ENCODE peak calls at places on chromosomes 4 and X, in four cellular contexts. I is IMR-90, U is A549, W is HepG2. H is an unnamed sample.

GRCh38 chr4:93302310-93302709 is 526.2 kb upstream of the ATOH1 start:
- DNase-seq in I (no peak), U (no peak), W (no peak), H (no peak)

GRCh38 chr4:53688186-53688790 is 97.0 kb upstream of the LNX1 start:
- DNase-seq in I (peak; percentile 100), U (peak; percentile 39), W (no peak), H (no peak)

GRCh38 chrX:155071694-155072215 is 447 bp downstream of the BRCC3 start:
- DNase-seq in I (no peak), U (no peak), W (no peak), H (no peak)

GRCh38 chrX:119826399-119826959 is 26.3 kb downstream of the UPF3B start:
- DNase-seq in I (peak; percentile 39), U (no peak), W (peak; percentile 76), H (no peak)

GRCh38 chrX:143437439-143437838 is 79.8 kb downstream of the SPANXN3 start:
- DNase-seq in I (no peak), U (peak; percentile 0), W (no peak), H (no peak)

GRCh38 chr4:8699063-8699385 is 106.5 kb downstream of the CPZ start:
- DNase-seq in I (no peak), U (no peak), W (no peak), H (no peak)

GRCh38 chrX:136159615-136160025 is 12.3 kb downstream of the FHL1 start:
- DNase-seq in I (no peak), U (no peak), W (no peak), H (no peak)

GRCh38 chrX:102498732-102499131 is 17.8 kb downstream of the TMSB15A start:
- DNase-seq in I (no peak), U (no peak), W (no peak), H (no peak)

GRCh38 chrX:153640736-153641574 is 6.0 kb upstream of the DUSP9 start:
- DNase-seq in I (no peak), U (no peak), W (no peak), H (no peak)

GRCh38 chr4:7304436-7304835 is 112.1 kb downstream of the SORCS2 start:
- DNase-seq in I (no peak), U (no peak), W (no peak), H (no peak)

GRCh38 chr4:54095110-54095800 is 4.7 kb upstream of the GSX2 start:
- DNase-seq in I (no peak), U (no peak), W (no peak), H (no peak)

GRCh38 chr4:81032805-81033684 is 2.5 kb downstream of the BMP3 start:
- DNase-seq in I (peak; percentile 16), U (no peak), W (no peak), H (no peak)

GRCh38 chr4:150518559-150518958 is 63.4 kb upstream of the MAB21L2 start:
- DNase-seq in I (peak; percentile 70), U (peak; percentile 16), W (no peak), H (no peak)

GRCh38 chrX:48468247-48468671 is 1.8 kb downstream of the SLC38A5 start:
- DNase-seq in I (no peak), U (no peak), W (no peak), H (peak; percentile 77)

GRCh38 chr4:52864816-52865215 is 2.7 kb downstream of the RASL11B start:
- DNase-seq in I (peak; percentile 35), U (no peak), W (no peak), H (no peak)

GRCh38 chrX:93874554-93874953 is 200.5 kb downstream of the FAM133A start:
- DNase-seq in I (no peak), U (peak; percentile 11), W (peak; percentile 1), H (peak; percentile 22)

GRCh38 chr4:2824329-2825183 is 19.1 kb upstream of the ADD1 start:
- DNase-seq in I (no peak), U (no peak), W (no peak), H (no peak)

DNA sequence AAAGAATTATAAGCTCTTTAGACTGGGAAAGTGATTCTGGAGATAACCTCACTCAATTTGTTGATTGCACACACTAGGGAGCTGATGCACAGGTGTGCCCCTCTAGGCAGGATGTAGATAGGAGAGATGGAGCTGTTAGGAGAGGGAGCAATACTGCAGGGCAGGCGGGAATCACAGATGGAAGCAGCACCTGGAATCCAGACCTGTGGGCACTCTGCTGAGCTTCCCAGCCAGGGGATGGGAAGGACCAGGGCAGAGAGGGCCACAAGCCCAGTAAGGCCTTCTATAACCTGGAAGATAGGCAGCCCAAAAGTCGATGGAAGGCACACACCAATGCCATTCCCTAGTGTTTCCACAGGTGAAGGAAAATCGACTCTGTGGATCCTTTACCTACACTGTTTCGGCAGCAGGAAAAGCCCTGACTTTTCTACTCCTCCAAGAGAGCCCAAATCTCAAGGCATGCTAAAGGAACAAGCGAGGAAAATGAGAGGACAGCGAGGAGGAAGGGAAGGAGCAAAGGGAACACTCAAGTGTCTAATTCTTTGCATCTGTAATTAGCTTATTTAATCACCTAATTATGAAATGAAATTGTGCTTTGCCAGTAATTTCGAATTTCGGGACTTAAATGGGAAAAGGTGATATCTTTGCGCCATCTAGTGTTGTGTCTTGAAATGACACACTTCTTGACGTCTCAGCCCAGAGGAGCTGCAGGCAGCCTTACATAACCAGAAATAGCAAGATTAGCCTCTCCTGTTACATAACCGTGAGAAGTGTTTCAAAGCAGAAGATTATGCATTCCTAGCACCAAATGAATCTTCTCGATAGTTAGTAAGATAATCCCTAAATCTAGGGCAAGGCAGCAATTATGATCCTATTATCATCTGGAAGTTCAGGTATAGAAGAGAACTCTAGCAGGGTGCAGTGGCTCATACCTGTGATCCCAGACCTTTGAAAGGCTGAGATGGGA is 31.0 kb upstream of the TLR3 start:
- DNase-seq in I (peak; percentile 80), U (peak; percentile 77), W (peak; percentile 59), H (peak; percentile 74)
- TF ChIP-seq MAZ in I (no peak), U (no peak), W (no peak), H (no peak)

GRCh38 chr4:40585201-40585789 is 44.4 kb downstream of the RBM47 start:
- DNase-seq in I (no peak), U (no peak), W (no peak), H (no peak)
- TF ChIP-seq MAZ in I (no peak), U (no peak), W (no peak), H (no peak)

DNA sequence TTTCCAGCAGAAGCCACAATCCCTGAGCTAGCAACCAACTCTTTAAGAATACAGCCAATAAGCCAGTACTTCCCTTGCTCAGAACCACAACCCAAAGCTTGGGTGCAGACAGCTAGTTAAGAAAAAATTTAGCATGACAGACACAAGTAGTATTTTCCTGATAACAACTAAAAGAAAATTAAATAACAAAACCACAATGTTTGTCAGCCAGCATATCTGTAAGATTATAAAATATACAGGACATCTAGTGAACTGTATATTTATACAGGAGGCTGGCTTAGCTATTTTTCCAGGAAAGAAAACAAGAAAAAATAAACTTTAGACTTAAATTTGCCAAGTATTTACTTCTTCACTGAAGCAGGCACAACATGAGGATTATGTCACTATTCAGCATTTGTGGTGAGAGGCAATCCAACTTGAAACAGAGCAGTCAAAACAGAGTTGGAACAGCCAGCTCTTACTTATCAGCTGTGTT is 6.6 kb downstream of the PF4V1 start:
- DNase-seq in I (peak; percentile 88), U (no peak), W (no peak), H (no peak)
- TF ChIP-seq MAZ in I (no peak), U (no peak), W (no peak), H (no peak)

GRCh38 chr4:102575369-102576129 is 74.4 kb downstream of the NFKB1 start:
- DNase-seq in I (no peak), U (no peak), W (peak; percentile 39), H (no peak)
- TF ChIP-seq MAZ in I (no peak), U (no peak), W (no peak), H (no peak)

GRCh38 chr4:95061220-95061619 is 303.5 kb downstream of the BMPR1B start:
- DNase-seq in I (peak; percentile 9), U (no peak), W (no peak), H (no peak)

GRCh38 chr4:95059630-95060029 is 301.9 kb downstream of the BMPR1B start:
- DNase-seq in I (no peak), U (no peak), W (no peak), H (no peak)
- TF ChIP-seq MAZ in I (no peak), U (no peak), W (no peak), H (no peak)

GRCh38 chrX:149510386-149510785 is 5.3 kb upstream of the IDS start:
- DNase-seq in I (no peak), U (no peak), W (no peak), H (peak; percentile 14)

GRCh38 chrX:149511081-149511480 is 6.0 kb upstream of the IDS start:
- DNase-seq in I (peak; percentile 50), U (no peak), W (no peak), H (no peak)

GRCh38 chrX:149515954-149516602 is 11.0 kb upstream of the IDS start:
- DNase-seq in I (no peak), U (no peak), W (no peak), H (no peak)

GRCh38 chrX:149513713-149514427 is 8.8 kb upstream of the IDS start:
- DNase-seq in I (peak; percentile 21), U (no peak), W (no peak), H (no peak)

DNA sequence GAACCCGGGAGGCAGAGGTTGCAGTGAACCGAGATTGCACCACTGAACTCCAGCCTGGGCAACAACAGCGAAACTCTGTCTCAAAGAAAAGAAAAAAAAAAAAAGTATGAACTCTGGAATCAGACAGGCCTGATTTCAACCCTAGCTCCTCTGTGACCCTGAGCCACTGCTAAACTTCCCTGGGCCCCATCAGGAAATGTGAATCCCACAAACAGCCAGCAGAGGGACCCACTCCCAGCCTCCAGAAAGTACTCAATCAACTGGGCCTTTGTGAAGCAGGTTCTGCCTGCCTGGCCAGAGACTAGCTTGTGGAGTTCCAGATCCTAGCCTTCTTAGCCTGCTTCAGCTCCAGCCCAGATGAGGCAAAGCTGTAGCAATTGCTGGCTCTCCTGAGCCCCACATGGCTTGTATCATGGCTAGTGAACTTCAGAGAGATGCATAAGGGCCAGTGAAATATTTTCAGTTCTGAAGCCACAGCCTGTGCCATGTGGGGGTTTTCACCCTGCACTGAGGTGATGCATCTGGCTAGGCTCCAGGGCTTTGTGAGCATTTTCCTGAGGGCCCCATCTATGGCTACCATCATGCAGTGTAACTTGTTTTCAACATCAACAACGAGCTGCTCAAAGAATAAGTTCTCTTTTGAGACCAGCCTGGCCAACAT is 7.2 kb upstream of the IDS start:
- DNase-seq in I (peak; percentile 38), U (peak; percentile 56), W (peak; percentile 49), H (peak; percentile 76)
- TF ChIP-seq MAZ in I (no peak), U (no peak), W (no peak), H (no peak)

GRCh38 chrX:131572372-131573014 is 28.6 kb downstream of the OR13H1 start:
- DNase-seq in I (no peak), U (peak; percentile 40), W (no peak), H (no peak)
- TF ChIP-seq MAZ in I (no peak), U (no peak), W (no peak), H (no peak)

DNA sequence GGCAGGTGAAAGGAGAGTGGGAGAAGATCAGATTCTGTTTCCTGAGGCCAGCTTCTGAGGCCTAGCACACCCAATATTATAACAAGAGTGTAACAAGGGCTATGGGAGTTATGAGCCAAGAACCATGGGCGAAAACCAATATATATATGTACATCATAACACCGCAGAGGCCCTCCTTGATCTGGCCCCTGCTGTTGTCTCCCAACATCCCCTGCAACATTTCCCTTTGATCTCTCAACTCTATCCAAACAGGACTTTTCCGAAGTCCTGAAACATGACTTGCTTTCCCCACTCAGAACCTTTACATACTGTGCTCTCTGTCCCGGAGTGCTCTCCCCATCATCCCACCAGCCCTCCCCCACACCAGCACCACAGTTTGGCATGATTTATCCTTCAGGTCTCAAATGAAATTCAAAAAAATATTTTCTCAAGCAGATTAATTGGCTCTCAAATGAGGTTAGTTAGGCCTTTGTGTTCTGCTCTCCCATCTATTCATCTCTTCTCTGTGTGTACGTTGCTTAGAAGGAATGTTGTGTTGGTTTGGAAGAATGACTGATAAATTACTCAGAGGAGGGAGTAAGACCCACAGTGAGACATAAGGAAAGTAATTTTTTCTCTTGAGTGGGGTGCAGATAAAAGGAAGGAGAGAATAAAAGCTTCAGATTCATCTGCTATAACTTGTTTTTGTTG is 58.1 kb upstream of the SMIM10 start:
- DNase-seq in I (peak; percentile 74), U (no peak), W (peak; percentile 55), H (no peak)
- TF ChIP-seq MAZ in I (no peak), U (no peak), W (no peak), H (no peak)

GRCh38 chrX:46180258-46180687 is 364.9 kb downstream of the ZNF674 start:
- DNase-seq in I (peak; percentile 47), U (peak; percentile 60), W (peak; percentile 2), H (peak; percentile 11)
- TF ChIP-seq MAZ in I (no peak), U (no peak), W (no peak), H (no peak)

H was measured in K562.